ENCODE peak calls at places on chromosomes 12 and 14, in seven cellular contexts. U is gastrocnemius medialis, Y is breast epithelium, M is lower leg skin, O is GM12878, W is uterus, Z is tibial nerve. C is an unnamed sample.

GRCh38 chr14:94373708-94374107 is 14.7 kb downstream of the SERPINA1 start:
- DNase-seq in Z (peak), U (peak), M (peak), Y (peak), O (no peak), W (no peak), C (no peak)

GRCh38 chr14:68449565-68450295 is 343.1 kb downstream of the ZFP36L1 start:
- DNase-seq in U (no peak), W (no peak), M (no peak), Y (no peak), Z (no peak), O (no peak), C (no peak)

GRCh38 chr14:90615444-90616095 is 200.7 kb downstream of the TTC7B start:
- DNase-seq in W (no peak), U (no peak), M (no peak), Z (no peak), O (no peak), Y (no peak), C (no peak)

GRCh38 chr12:65643595-65644386 is 180.5 kb upstream of the HMGA2 start:
- DNase-seq in M (no peak), U (no peak), O (no peak), W (no peak), Z (no peak), Y (no peak), C (no peak)

GRCh38 chr12:28622416-28622815 is 432.2 kb downstream of the CCDC91 start:
- DNase-seq in M (no peak), W (no peak), Y (no peak), U (no peak), Z (no peak), O (no peak), C (no peak)

GRCh38 chr12:57615637-57616036 is 4.4 kb downstream of the ARHGEF25 start:
- DNase-seq in M (no peak), U (no peak), Y (no peak), O (no peak), Z (no peak), W (no peak), C (no peak)

GRCh38 chr12:12660201-12660600 is 35.8 kb downstream of the GPR19 start:
- DNase-seq in Z (no peak), M (no peak), U (no peak), Y (no peak), W (no peak), O (no peak), C (no peak)

GRCh38 chr14:66507181-66507721 is 696 bp upstream of the GPHN start:
- DNase-seq in U (no peak), Y (no peak), O (no peak), W (no peak), M (no peak), Z (no peak), C (no peak)

GRCh38 chr12:78863482-78864427 is 819 bp upstream of the SYT1 start:
- DNase-seq in W (peak), Z (peak), M (no peak), O (no peak), Y (peak), U (no peak), C (no peak)

GRCh38 chr12:106030210-106031175 is 108.3 kb downstream of the NUAK1 start:
- DNase-seq in W (peak), O (no peak), U (no peak), Z (no peak), Y (no peak), M (no peak), C (peak)

GRCh38 chr12:20798561-20798960 is 11.9 kb upstream of the SLCO1B3 start:
- DNase-seq in W (no peak), M (no peak), O (no peak), Y (no peak), U (no peak), Z (peak), C (peak)

GRCh38 chr14:101131451-101131916 is 228.0 kb upstream of the RTL1 start:
- DNase-seq in Y (no peak), Z (peak), M (no peak), U (no peak), W (no peak), O (no peak), C (no peak)

GRCh38 chr12:108299980-108300696 is 39.0 kb downstream of the CMKLR1 start:
- DNase-seq in M (no peak), Y (no peak), W (no peak), Z (no peak), U (no peak), O (no peak), C (no peak)

GRCh38 chr14:58280954-58281787 is 17.2 kb upstream of the ARID4A start:
- DNase-seq in O (peak), W (peak), M (peak), Y (no peak), U (no peak), Z (peak), C (peak)

GRCh38 chr14:104135121-104135903 is 3.1 kb upstream of the KIF26A start:
- DNase-seq in W (no peak), Y (no peak), Z (no peak), M (no peak), U (no peak), O (no peak), C (peak)

GRCh38 chr14:57736391-57736790 is 129.5 kb downstream of the SLC35F4 start:
- DNase-seq in M (no peak), W (no peak), O (no peak), U (no peak), Y (no peak), Z (no peak), C (no peak)

GRCh38 chr12:50344245-50344644 is 52.2 kb downstream of the FAM186A start:
- DNase-seq in W (no peak), U (no peak), M (no peak), Z (no peak), O (no peak), Y (no peak), C (no peak)

GRCh38 chr12:45938566-45938965 is 51.8 kb downstream of the SCAF11 start:
- DNase-seq in Z (no peak), U (no peak), M (no peak), O (no peak), Y (no peak), W (no peak), C (no peak)

GRCh38 chr12:112822056-112822455 is 30.5 kb downstream of the RPH3A start:
- DNase-seq in U (no peak), Y (no peak), M (no peak), O (no peak), Z (no peak), W (no peak), C (no peak)

GRCh38 chr12:95789126-95790024 is 1.2 kb downstream of the NTN4 start:
- DNase-seq in W (peak), Y (peak), M (no peak), U (no peak), Z (no peak), O (no peak), C (no peak)

GRCh38 chr14:90593254-90594040 is 196.6 kb downstream of the CALM1 start:
- DNase-seq in W (no peak), M (no peak), U (no peak), Y (no peak), Z (no peak), O (no peak), C (no peak)

GRCh38 chr12:12784911-12785814 is at the start of gene APOLD1:
- DNase-seq in W (peak), O (no peak), Y (no peak), U (peak), Z (peak), M (peak), C (no peak)

GRCh38 chr12:70402597-70402996 is 36.5 kb downstream of the KCNMB4 start:
- DNase-seq in O (no peak), Z (no peak), U (no peak), W (no peak), Y (no peak), M (no peak), C (no peak)
- TF ChIP-seq CTCF in O (no peak), Z (no peak), U (no peak), W (no peak), Y (no peak), M (no peak), C (no peak)

DNA sequence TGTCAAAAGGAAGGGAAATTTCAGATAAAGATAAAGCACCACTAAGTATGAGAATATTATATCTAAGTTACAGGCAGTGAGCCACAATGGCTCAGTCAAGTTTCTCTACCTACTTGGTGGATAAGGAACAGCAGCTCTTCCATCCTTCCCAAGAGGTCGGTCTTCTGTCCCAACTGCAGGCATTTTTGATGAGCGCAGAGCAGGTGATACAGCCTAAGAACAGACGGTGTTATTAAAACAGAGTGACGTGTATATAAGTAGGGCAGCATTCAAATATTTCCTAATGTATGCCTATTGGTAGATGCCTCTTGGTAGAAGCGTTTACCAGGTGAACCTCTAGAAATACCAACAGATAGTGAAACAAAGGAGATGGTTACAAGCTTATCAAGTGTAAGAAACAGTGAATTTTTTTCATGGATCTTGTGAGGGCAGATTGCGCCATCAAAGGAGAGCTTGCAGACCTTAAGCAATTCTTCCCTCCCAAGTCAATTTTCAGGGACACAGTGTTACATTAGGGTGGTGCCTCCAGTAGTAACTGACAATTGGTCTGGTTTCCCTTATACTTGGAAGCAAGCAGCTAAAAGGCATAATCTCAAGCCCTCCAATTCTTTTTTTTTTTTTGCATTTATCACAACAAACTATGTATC is 274.5 kb downstream of the MED13L start:
- DNase-seq in U (no peak), O (no peak), Y (no peak), M (peak), W (no peak), Z (peak), C (peak)
- TF ChIP-seq POLR2A in U (no peak), O (no peak), Y (no peak), M (no peak), W (no peak), Z (no peak), C (no peak)

GRCh38 chr12:30975581-30975980 is 49.0 kb downstream of the TSPAN11 start:
- DNase-seq in M (no peak), O (no peak), W (no peak), Y (no peak), U (no peak), Z (no peak), C (no peak)
- TF ChIP-seq CTCF in M (no peak), O (no peak), W (no peak), Y (no peak), U (no peak), Z (no peak), C (no peak)

GRCh38 chr14:38339704-38340103 is 83.8 kb upstream of the CLEC14A start:
- DNase-seq in W (no peak), U (no peak), M (no peak), Y (no peak), Z (no peak), O (no peak), C (no peak)

GRCh38 chr14:38336298-38336697 is 80.4 kb upstream of the CLEC14A start:
- DNase-seq in Z (no peak), W (no peak), O (no peak), U (no peak), Y (no peak), M (no peak), C (no peak)
- TF ChIP-seq POLR2A in Z (no peak), W (no peak), O (no peak), U (no peak), Y (no peak), M (no peak), C (no peak)

DNA sequence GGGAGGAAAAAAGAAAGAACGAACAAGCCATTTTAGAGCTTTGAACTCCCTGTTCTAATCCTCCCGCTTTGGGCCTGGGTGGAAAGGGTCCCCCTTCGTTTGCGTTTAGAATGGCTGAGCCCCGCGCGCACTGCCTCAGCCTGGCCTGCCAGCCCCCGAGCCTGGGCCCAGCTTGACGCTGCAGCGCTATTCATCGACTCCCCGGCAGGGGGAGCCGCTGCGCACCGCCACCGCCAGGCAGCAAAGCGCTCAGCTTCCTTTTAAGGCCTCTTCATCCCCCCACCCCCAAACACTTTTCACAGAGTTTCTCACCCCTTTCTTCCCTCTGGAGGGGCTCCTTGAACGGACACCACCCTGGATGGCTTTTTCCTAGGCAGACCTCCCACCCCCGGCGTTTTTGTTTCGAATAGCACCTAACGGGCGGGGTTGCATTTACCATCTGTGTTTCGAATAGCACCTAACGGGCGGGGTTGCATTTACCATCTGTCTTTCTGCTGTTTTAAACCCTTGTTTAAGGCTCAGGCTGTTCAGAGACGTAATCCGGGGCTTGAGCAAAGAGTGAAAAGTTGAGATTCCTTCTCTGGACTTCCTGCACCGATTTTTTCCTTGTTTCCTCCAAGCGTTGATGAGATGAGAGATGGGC is 56.4 kb upstream of the PIWIL1 start:
- DNase-seq in Z (no peak), U (no peak), W (peak), O (no peak), Y (no peak), M (no peak), C (peak)
- TF ChIP-seq CTCF in Z (peak), U (peak), W (peak), O (peak), Y (peak), M (no peak), C (peak)

DNA sequence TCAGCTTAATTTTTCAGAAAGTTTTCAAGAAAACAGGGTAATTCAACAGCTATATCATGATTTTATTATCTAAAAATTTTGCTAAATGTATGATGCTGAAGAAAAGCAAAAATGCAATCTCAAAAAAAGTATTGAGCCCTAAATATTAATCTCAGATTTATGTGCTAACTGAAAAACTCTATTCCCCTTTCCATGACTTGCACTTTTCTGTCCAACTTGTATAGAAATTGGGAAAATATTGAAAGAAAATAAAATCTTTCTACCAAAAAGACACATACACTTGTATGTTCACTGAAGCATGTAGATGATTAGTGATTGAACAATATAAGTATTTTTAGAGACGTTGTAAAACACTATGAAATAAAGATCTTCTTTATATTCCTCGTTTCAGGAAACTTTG is 368.0 kb upstream of the ATXN7L3B start:
- DNase-seq in Y (no peak), W (no peak), U (no peak), O (no peak), Z (no peak), M (no peak), C (no peak)
- TF ChIP-seq POLR2A in Y (no peak), W (no peak), U (no peak), O (no peak), Z (no peak), M (no peak), C (no peak)

GRCh38 chr12:122350444-122350843 is 72.0 kb downstream of the CLIP1 start:
- DNase-seq in M (no peak), Z (no peak), W (peak), Y (no peak), U (no peak), O (no peak), C (no peak)
- TF ChIP-seq CTCF in M (no peak), Z (no peak), W (no peak), Y (no peak), U (no peak), O (no peak), C (no peak)

DNA sequence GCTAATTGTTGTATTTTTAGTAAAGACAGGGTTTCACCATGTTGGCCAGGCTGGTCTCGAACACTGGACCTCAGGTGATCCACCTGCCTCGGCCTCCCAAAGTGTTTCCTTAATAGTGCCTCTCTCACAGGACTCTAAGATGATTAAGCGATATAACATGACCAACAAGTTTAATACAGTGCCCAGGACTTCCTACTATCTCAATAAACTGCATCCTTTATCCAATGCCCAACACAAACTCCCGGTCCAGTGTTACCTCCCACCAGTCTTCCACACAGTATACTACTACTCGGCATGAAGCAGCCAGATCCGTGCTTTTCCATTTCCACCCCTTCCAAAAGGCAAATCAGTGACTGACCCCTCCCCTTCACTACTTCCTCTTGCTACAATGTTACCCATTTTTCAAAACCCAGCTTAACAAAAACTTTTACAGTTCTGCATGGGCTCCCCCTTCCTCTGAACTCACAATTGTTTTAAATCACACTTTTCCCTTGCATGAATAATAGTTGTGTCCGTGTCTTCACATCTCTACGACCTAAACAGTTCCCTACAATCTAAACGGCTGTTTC is 895 bp downstream of the NOP2 start:
- DNase-seq in U (no peak), W (no peak), O (no peak), Y (no peak), M (no peak), Z (no peak), C (peak)
- TF ChIP-seq POLR2A in U (no peak), W (no peak), O (no peak), Y (no peak), M (no peak), Z (no peak), C (no peak)

GRCh38 chr14:74296037-74296467 is 6.7 kb downstream of the ABCD4 start:
- DNase-seq in U (no peak), Z (no peak), O (no peak), M (no peak), W (no peak), Y (no peak), C (no peak)

GRCh38 chr14:74289801-74290200 is 12.9 kb downstream of the ABCD4 start:
- DNase-seq in W (no peak), Z (no peak), Y (no peak), U (no peak), O (no peak), M (no peak), C (no peak)

GRCh38 chr14:74293621-74294020 is 9.1 kb downstream of the ABCD4 start:
- DNase-seq in O (no peak), Z (no peak), U (no peak), Y (no peak), W (no peak), M (no peak), C (no peak)

GRCh38 chr14:74290415-74290814 is 12.3 kb downstream of the ABCD4 start:
- DNase-seq in U (no peak), W (no peak), Z (no peak), Y (no peak), O (no peak), M (no peak), C (peak)

DNA sequence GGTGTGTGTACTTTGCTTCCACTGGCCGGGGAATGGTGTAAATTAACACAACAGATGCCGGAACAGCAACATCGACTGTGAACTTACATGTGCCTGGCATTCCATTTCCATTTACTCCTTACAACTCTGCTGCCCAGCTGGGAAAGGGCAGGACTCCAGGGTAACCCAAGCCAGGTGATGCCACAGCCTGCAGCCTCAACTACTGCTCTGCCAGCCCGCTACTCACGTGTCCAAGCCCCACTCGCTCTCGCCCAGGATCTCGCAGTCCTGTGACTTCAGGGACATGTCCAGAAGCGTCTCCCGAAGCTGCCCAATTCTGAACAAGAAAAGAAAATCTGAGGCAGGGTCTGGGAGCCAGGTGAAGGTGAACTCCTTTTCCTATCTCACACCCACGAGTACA is 10.7 kb downstream of the ABCD4 start:
- DNase-seq in Z (no peak), U (peak), O (no peak), W (no peak), Y (no peak), M (no peak), C (no peak)
- TF ChIP-seq CTCF in Z (no peak), U (no peak), O (no peak), W (no peak), Y (no peak), M (no peak), C (no peak)

GRCh38 chr14:102591944-102592772 is at the start of gene RCOR1:
- DNase-seq in U (peak), O (peak), M (peak), W (peak), Y (peak), Z (peak), C (peak)

GRCh38 chr14:102592969-102593840 is 756 bp downstream of the RCOR1 start:
- DNase-seq in M (peak), W (peak), O (no peak), U (peak), Y (peak), Z (peak), C (peak)

GRCh38 chr14:102590667-102591099 is 1.8 kb upstream of the RCOR1 start:
- DNase-seq in W (peak), M (no peak), O (no peak), Y (no peak), Z (peak), U (peak), C (peak)

GRCh38 chr14:102589761-102590290 is 2.6 kb upstream of the RCOR1 start:
- DNase-seq in U (no peak), O (no peak), W (no peak), M (no peak), Z (no peak), Y (no peak), C (no peak)

GRCh38 chr14:102591372-102591943 is 991 bp upstream of the RCOR1 start:
- DNase-seq in Z (peak), U (peak), Y (peak), O (no peak), M (peak), W (peak), C (no peak)
- TF ChIP-seq POLR2A in Z (no peak), U (no peak), Y (no peak), O (no peak), M (no peak), W (no peak), C (no peak)

C was measured in NB4.